ENCODE peak calls at places on chromosome 10, in nine cellular contexts. W, T, L, O, K, Y, P, R and H are unnamed samples.

GRCh38 chr10:98463976-98464754 is 17.4 kb upstream of the HPS1 start:
- DNase-seq in L (peak), O (no peak), W (no peak), K (no peak), R (no peak), T (no peak), P (no peak), Y (no peak), H (no peak)

GRCh38 chr10:48547981-48548380 is 56.9 kb downstream of the ARHGAP22 start:
- DNase-seq in O (no peak), L (no peak), T (no peak), P (no peak), Y (no peak), W (no peak), K (no peak), R (no peak), H (no peak)

GRCh38 chr10:122486396-122487080 is 25.2 kb downstream of the HTRA1 start:
- DNase-seq in W (no peak), Y (no peak), L (no peak), P (no peak), R (no peak), O (no peak), K (no peak), T (no peak), H (no peak)

GRCh38 chr10:663466-663751 is 26.1 kb downstream of the DIP2C start:
- DNase-seq in P (no peak), L (no peak), T (no peak), Y (no peak), O (no peak), R (no peak), K (no peak), W (no peak), H (no peak)

GRCh38 chr10:102581401-102581800 is 62.9 kb upstream of the TRIM8 start:
- DNase-seq in K (no peak), T (no peak), L (no peak), Y (no peak), P (no peak), W (no peak), O (no peak), R (no peak), H (no peak)

GRCh38 chr10:97365761-97366351 is 31.3 kb upstream of the FRAT2 start:
- DNase-seq in R (no peak), K (no peak), W (no peak), P (no peak), T (no peak), L (no peak), Y (no peak), O (no peak), H (no peak)

GRCh38 chr10:99945286-99945685 is 64.5 kb downstream of the DNMBP start:
- DNase-seq in Y (no peak), O (no peak), R (no peak), L (no peak), W (peak), P (peak), T (no peak), K (no peak), H (no peak)

GRCh38 chr10:46226900-46227558 is 59.8 kb upstream of the ANTXRL start:
- DNase-seq in K (no peak), T (no peak), O (no peak), W (no peak), P (no peak), L (no peak), Y (no peak), R (no peak), H (no peak)

GRCh38 chr10:35127289-35127891 is 744 bp downstream of the CREM start:
- DNase-seq in O (peak), K (peak), T (peak), P (no peak), W (peak), R (no peak), Y (peak), L (no peak), H (no peak)

GRCh38 chr10:43401627-43402026 is 7.4 kb downstream of the HNRNPF start:
- DNase-seq in L (no peak), O (no peak), P (no peak), W (no peak), Y (no peak), R (no peak), K (no peak), T (no peak), H (no peak)

GRCh38 chr10:80461208-80462183 is 7.4 kb downstream of the TSPAN14 start:
- DNase-seq in T (no peak), P (no peak), W (no peak), R (no peak), K (no peak), Y (no peak), L (no peak), O (no peak), H (no peak)

GRCh38 chr10:21675157-21675796 is 141.2 kb downstream of the MLLT10 start:
- DNase-seq in L (peak), Y (peak), R (peak), O (no peak), K (peak), P (no peak), W (no peak), T (no peak), H (no peak)

GRCh38 chr10:104331208-104331838 is 6.9 kb downstream of the ITPRIP start:
- DNase-seq in K (no peak), Y (no peak), P (no peak), L (peak), R (no peak), W (no peak), T (no peak), O (no peak), H (no peak)

GRCh38 chr10:50563906-50564305 is 59.9 kb downstream of the SGMS1 start:
- DNase-seq in O (no peak), K (no peak), W (no peak), T (no peak), R (no peak), P (no peak), Y (no peak), L (no peak), H (no peak)

GRCh38 chr10:51405580-51406367 is 293.6 kb downstream of the CSTF2T start:
- DNase-seq in O (no peak), L (no peak), P (no peak), T (no peak), K (no peak), W (no peak), R (no peak), Y (no peak), H (no peak)

GRCh38 chr10:132961864-132962622 is 19.7 kb upstream of the CFAP46 start:
- DNase-seq in W (peak), L (no peak), R (peak), P (peak), T (no peak), Y (peak), O (peak), K (peak), H (peak)

GRCh38 chr10:104824378-104825006 is 183.4 kb downstream of the SORCS3 start:
- DNase-seq in R (no peak), P (no peak), K (peak), O (no peak), W (no peak), Y (no peak), L (no peak), T (no peak), H (no peak)

GRCh38 chr10:133329401-133330202 is 7.1 kb downstream of the CALY start:
- DNase-seq in L (peak), K (peak), O (peak), Y (peak), R (peak), T (peak), W (peak), P (no peak), H (peak)

GRCh38 chr10:64112697-64113367 is 591.6 kb downstream of the REEP3 start:
- DNase-seq in Y (no peak), K (no peak), R (no peak), O (no peak), P (no peak), T (no peak), W (no peak), L (no peak), H (no peak)

GRCh38 chr10:102579206-102579790 is 65.0 kb upstream of the TRIM8 start:
- DNase-seq in T (no peak), P (no peak), L (no peak), K (no peak), O (no peak), Y (no peak), R (no peak), W (no peak), H (no peak)

GRCh38 chr10:127585519-127586023 is 36.5 kb downstream of the NPS start:
- DNase-seq in W (no peak), T (no peak), K (no peak), P (no peak), R (no peak), O (no peak), L (no peak), Y (no peak), H (no peak)

GRCh38 chr10:133230387-133231195 is 574 bp downstream of the UTF1 start:
- DNase-seq in K (no peak), T (no peak), Y (no peak), O (no peak), R (peak), L (no peak), W (no peak), P (no peak), H (no peak)

GRCh38 chr10:77716943-77717735 is 79.5 kb upstream of the KCNMA1 start:
- DNase-seq in T (no peak), K (no peak), W (no peak), R (no peak), O (no peak), Y (no peak), L (no peak), P (no peak), H (no peak)

GRCh38 chr10:60048146-60048545 is 141.8 kb upstream of the CCDC6 start:
- DNase-seq in W (no peak), T (no peak), O (no peak), L (peak), K (no peak), Y (no peak), P (no peak), R (no peak), H (peak)

GRCh38 chr10:5033061-5033770 is 29.6 kb upstream of the AKR1C2 start:
- DNase-seq in T (no peak), L (no peak), K (no peak), W (peak), Y (no peak), P (no peak), O (no peak), R (no peak), H (peak)

GRCh38 chr10:33706191-33706590 is 371.7 kb upstream of the NRP1 start:
- DNase-seq in P (peak), O (no peak), K (no peak), L (no peak), T (no peak), R (no peak), W (peak), Y (no peak), H (no peak)